ENCODE peak calls at places on chromosome 11, in six cellular contexts. A is colonic mucosa, Z is A549, V is adipocyte, G is psoas muscle, E is SJSA1. W is an unnamed sample.

GRCh38 chr11:24636291-24636629 is 139.4 kb downstream of the LUZP2 start:
- DNase-seq in A (no peak), Z (no peak), V (no peak), G (no peak), E (no peak), W (no peak)

GRCh38 chr11:67493548-67494370 is 10.9 kb downstream of the AIP start:
- DNase-seq in A (no peak), Z (no peak), V (no peak), G (no peak), E (no peak), W (no peak)

GRCh38 chr11:12754582-12755250 is 80.5 kb downstream of the TEAD1 start:
- DNase-seq in A (no peak), Z (no peak), V (no peak), G (no peak), E (no peak), W (no peak)

GRCh38 chr11:73139476-73140198 is 2.5 kb downstream of the FCHSD2 start:
- DNase-seq in A (no peak), Z (no peak), V (peak), G (no peak), E (no peak), W (no peak)

GRCh38 chr11:85869776-85870175 is 14.6 kb downstream of the CCDC83 start:
- DNase-seq in A (no peak), Z (no peak), V (no peak), G (no peak), E (no peak), W (no peak)

GRCh38 chr11:128806496-128807261 is 60.4 kb downstream of the KCNJ1 start:
- DNase-seq in A (no peak), Z (no peak), V (peak), G (no peak), E (no peak), W (no peak)

GRCh38 chr11:69669486-69669885 is 5.7 kb downstream of the LTO1 start:
- DNase-seq in A (no peak), Z (no peak), V (no peak), G (no peak), E (no peak), W (no peak)

GRCh38 chr11:65988791-65989592 is 13.0 kb downstream of the EIF1AD start:
- DNase-seq in A (peak), Z (peak), V (peak), G (peak), E (peak), W (peak)

GRCh38 chr11:106842134-106842533 is 176.1 kb downstream of the GUCY1A2 start:
- DNase-seq in A (no peak), Z (no peak), V (no peak), G (no peak), E (no peak), W (no peak)

GRCh38 chr11:130513132-130513531 is 64.7 kb downstream of the ADAMTS15 start:
- DNase-seq in A (peak), Z (no peak), V (no peak), G (peak), E (no peak), W (no peak)

GRCh38 chr11:29018631-29019030 is 910.4 kb downstream of the METTL15 start:
- DNase-seq in A (no peak), Z (peak), V (peak), G (no peak), E (no peak), W (no peak)

GRCh38 chr11:47768090-47768620 is 1.0 kb upstream of the FNBP4 start:
- DNase-seq in A (peak), Z (peak), V (peak), G (peak), E (peak), W (peak)

GRCh38 chr11:133669371-133670046 is 137.2 kb upstream of the OPCML start:
- DNase-seq in A (no peak), Z (no peak), V (no peak), G (no peak), E (no peak), W (no peak)

GRCh38 chr11:44112083-44112865 is 16.8 kb downstream of the EXT2 start:
- DNase-seq in A (no peak), Z (no peak), V (peak), G (peak), E (no peak), W (no peak)

GRCh38 chr11:125519865-125520834 is 24.1 kb upstream of the FEZ1 start:
- DNase-seq in A (no peak), Z (no peak), V (no peak), G (no peak), E (no peak), W (no peak)

GRCh38 chr11:46367244-46367915 is 14.1 kb upstream of the MDK start:
- DNase-seq in A (peak), Z (no peak), V (peak), G (peak), E (no peak), W (peak)

GRCh38 chr11:117748771-117749540 is 48.1 kb downstream of the DSCAML1 start:
- DNase-seq in A (peak), Z (no peak), V (no peak), G (no peak), E (no peak), W (no peak)

GRCh38 chr11:57475191-57475590 is 14.9 kb downstream of the RTN4RL2 start:
- DNase-seq in A (no peak), Z (no peak), V (no peak), G (no peak), E (no peak), W (no peak)

GRCh38 chr11:2164081-2164480 is 3.1 kb upstream of the INS start:
- DNase-seq in A (no peak), Z (no peak), V (no peak), G (no peak), E (no peak), W (no peak)

GRCh38 chr11:59069082-59069481 is 17.0 kb upstream of the GLYATL1B start:
- DNase-seq in A (no peak), Z (no peak), V (no peak), G (no peak), E (no peak), W (no peak)

GRCh38 chr11:14418801-14419417 is 59.9 kb upstream of the RRAS2 start:
- DNase-seq in A (peak), Z (peak), V (peak), G (no peak), E (no peak), W (no peak)

GRCh38 chr11:74849525-74850391 is 99.1 kb downstream of the XRRA1 start:
- DNase-seq in A (no peak), Z (no peak), V (peak), G (peak), E (peak), W (no peak)

GRCh38 chr11:64670975-64671374 is 52.0 kb downstream of the NRXN2 start:
- DNase-seq in A (peak), Z (no peak), V (no peak), G (no peak), E (no peak), W (no peak)

GRCh38 chr11:2137202-2138071 is 1.8 kb downstream of the IGF2 start:
- DNase-seq in A (peak), Z (peak), V (peak), G (peak), E (peak), W (no peak)

GRCh38 chr11:15835705-15836411 is 520.5 kb downstream of the SOX6 start:
- DNase-seq in A (no peak), Z (no peak), V (no peak), G (peak), E (no peak), W (no peak)

GRCh38 chr11:68498903-68499883 is 38.6 kb downstream of the PPP6R3 start:
- DNase-seq in A (no peak), Z (no peak), V (no peak), G (no peak), E (no peak), W (no peak)

GRCh38 chr11:86124251-86125233 is 55.7 kb upstream of the PICALM start:
- DNase-seq in A (no peak), Z (no peak), V (no peak), G (no peak), E (no peak), W (no peak)

GRCh38 chr11:62789576-62789975 is 2.2 kb downstream of the TMEM223 start:
- DNase-seq in A (no peak), Z (no peak), V (no peak), G (no peak), E (no peak), W (no peak)

GRCh38 chr11:62794201-62794775 is 2.5 kb upstream of the TMEM223 start:
- DNase-seq in A (no peak), Z (no peak), V (no peak), G (no peak), E (no peak), W (no peak)

GRCh38 chr11:62791501-62792192 is at the start of gene TMEM223:
- DNase-seq in A (peak), Z (peak), V (peak), G (peak), E (peak), W (no peak)

GRCh38 chr11:62788991-62789390 is 1.8 kb downstream of the TMEM179B start:
- DNase-seq in A (no peak), Z (no peak), V (no peak), G (no peak), E (no peak), W (no peak)

DNA sequence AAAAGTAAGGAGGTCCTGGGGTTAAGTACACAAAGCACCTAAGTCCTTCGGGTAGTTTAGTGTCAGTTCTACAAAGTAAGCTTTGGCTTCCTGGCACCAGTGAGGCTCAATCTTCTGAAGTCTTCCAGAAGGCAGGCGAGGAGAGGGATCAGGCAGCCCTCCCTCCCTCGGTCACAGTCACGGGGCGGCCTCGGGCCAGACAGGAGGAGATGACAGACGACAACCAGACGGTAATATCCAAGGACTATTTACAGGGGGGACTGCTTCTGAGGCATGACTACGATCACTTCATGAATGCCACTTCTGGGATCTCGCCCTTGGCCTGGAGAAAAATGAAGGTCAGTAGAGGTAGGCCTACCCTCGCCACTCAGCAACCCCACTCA is 378 bp upstream of the TMEM223 start:
- DNase-seq in A (peak), Z (no peak), V (no peak), G (no peak), E (no peak), W (no peak)
- H3K4me3 ChIP-seq in A (peak), Z (peak), V (peak), G (peak), E (peak), W (peak)

GRCh38 chr11:562046-562645 is 1.4 kb downstream of the RASSF7 start:
- DNase-seq in A (no peak), Z (no peak), V (no peak), G (no peak), E (no peak), W (no peak)
- H3K4me3 ChIP-seq in A (peak), Z (peak), V (no peak), G (no peak), E (no peak), W (peak)

GRCh38 chr11:127000291-127000968 is at the start of gene KIRREL3:
- DNase-seq in A (no peak), Z (peak), V (peak), G (no peak), E (no peak), W (no peak)
- H3K4me3 ChIP-seq in A (peak), Z (peak), V (peak), G (peak), E (peak), W (no peak)

DNA sequence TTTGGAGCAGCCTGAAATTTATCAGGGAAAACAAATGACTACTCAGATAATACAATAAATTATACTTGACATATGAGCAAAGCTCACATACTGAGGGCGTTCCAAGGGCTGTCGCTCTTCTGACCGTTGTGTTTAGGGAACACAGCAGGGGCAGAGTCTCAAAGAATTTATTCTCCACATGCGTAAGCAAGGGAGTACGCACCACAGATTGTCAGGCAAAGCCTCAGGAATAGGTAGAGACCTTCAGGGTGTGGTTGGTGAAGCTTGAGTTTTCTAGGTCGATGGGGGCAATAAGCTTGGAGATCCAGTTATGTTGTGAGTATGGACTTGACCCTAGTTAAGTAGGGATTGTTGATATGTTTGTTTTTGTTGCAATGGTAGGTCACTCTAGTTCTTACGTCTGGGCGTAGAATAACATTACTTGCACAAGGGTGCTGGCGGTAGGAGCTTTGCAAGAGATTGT is 830 bp downstream of the ACAT1 start:
- DNase-seq in A (peak), Z (no peak), V (peak), G (no peak), E (no peak), W (no peak)
- H3K4me3 ChIP-seq in A (peak), Z (peak), V (peak), G (peak), E (peak), W (peak)

DNA sequence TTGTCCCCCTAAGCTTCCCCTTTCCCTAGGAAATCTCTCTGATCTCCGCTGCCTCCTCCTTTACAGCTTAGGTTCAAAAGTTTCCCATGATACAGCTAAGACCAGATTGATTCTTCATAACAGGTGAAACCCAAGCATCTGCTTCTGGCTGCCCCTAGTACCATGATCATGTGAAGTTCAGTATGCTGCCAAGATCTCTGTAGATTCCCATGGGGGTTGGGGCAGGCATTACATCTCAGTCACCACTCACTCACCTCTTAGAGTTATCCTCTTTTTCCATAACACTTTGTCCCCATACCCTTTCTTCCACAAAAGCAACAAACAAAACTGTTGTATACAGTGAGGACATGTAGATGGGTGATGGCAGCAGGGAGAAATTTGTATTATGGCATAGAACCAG is 44.0 kb downstream of the RRP8 start:
- DNase-seq in A (no peak), Z (no peak), V (no peak), G (no peak), E (no peak), W (no peak)
- H3K4me3 ChIP-seq in A (no peak), Z (no peak), V (no peak), G (no peak), E (no peak), W (no peak)

DNA sequence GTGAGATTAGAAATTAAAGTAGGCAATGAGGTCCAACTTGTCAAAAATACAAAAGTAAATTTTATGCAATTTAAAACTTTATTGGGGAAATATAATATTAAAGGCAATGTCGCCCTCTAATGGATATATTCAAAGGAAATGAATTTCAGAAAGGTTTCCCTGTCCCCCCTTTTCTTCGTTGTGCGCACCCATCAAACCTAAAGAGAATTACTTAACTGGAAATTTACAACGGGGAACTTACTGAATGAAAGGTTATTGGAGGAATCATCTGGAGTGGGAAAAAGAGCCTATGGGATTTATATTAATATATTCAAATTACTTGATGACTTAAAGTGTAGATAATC is 1.7 kb upstream of the ABTB2 start:
- DNase-seq in A (no peak), Z (no peak), V (no peak), G (no peak), E (no peak), W (peak)
- H3K4me3 ChIP-seq in A (peak), Z (peak), V (peak), G (peak), E (no peak), W (peak)

DNA sequence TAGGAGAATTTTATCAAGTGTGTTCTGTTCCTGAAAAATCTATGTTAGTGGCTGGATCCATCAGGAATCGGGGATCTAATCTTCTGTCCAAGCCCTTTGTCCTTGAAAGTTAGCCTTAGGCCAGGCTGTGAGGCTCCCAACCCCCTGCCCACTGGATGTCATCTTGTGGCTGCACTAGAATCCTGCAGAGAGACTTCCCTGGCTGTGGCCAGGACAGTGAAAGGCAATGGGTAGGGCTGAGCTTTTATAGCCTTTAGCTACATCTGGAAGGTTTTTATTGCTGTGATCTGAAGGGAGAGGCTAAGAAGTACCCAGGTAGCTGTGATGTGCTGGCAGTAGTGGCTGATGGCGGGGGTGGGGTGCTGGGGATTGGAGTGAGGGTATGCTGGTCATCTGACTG is 2.1 kb downstream of the OAF start:
- DNase-seq in A (peak), Z (no peak), V (no peak), G (no peak), E (no peak), W (no peak)
- H3K4me3 ChIP-seq in A (peak), Z (no peak), V (peak), G (peak), E (no peak), W (no peak)

DNA sequence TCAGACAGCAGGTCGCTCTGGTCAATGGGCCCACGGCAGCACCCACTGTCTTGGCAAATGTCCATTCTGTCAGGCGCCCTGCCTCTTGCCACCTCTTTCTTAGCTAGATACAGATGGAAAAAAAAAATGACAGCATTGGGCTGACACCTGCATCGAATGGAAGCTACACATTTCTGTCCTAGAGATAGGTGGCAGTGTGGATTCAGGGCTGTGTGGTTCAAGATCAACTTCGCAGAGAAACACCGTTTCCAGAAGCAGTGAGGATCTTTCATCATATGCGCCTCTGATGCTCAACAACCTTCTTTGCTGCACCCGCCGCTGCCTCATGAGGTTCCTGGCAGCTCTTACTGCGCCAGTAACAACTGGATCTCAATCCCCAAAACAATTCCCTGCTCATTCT is 236.3 kb downstream of the KIRREL3 start:
- DNase-seq in A (no peak), Z (no peak), V (no peak), G (no peak), E (no peak), W (no peak)
- H3K4me3 ChIP-seq in A (no peak), Z (no peak), V (no peak), G (no peak), E (no peak), W (no peak)

W was measured in HL-60.